ENCODE peak calls at places on chromosomes 6 and 20, in ten cellular contexts. E, F, M, Q, A, N, X, R, W and Y are unnamed samples.

GRCh38 chr6:25237579-25237978 is 41.6 kb upstream of the CARMIL1 start:
- DNase-seq in A (no peak), E (peak), M (no peak), W (peak), X (no peak), F (no peak), R (no peak), N (no peak), Q (no peak), Y (no peak)

GRCh38 chr6:44867561-44868334 is 460.4 kb upstream of the RUNX2 start:
- DNase-seq in Q (no peak), N (no peak), F (no peak), E (no peak), M (no peak), W (no peak), A (no peak), R (no peak), X (no peak), Y (no peak)

GRCh38 chr6:72217626-72218025 is 331.3 kb downstream of the RIMS1 start:
- DNase-seq in W (no peak), N (no peak), A (no peak), M (no peak), X (no peak), F (no peak), R (no peak), E (no peak), Q (no peak), Y (no peak)

GRCh38 chr6:119184008-119184665 is 105.7 kb upstream of the FAM184A start:
- DNase-seq in E (no peak), A (no peak), Q (no peak), F (no peak), R (no peak), M (no peak), N (no peak), W (no peak), X (no peak), Y (no peak)

GRCh38 chr6:34360556-34360955 is 31.9 kb downstream of the NUDT3 start:
- DNase-seq in E (peak), F (no peak), A (peak), M (no peak), R (no peak), Q (no peak), N (no peak), X (no peak), W (peak), Y (no peak)

GRCh38 chr6:42340516-42340915 is 111.2 kb downstream of the TRERF1 start:
- DNase-seq in Q (no peak), W (no peak), R (no peak), A (no peak), E (no peak), F (no peak), X (no peak), M (no peak), N (no peak), Y (no peak)

GRCh38 chr6:83462524-83462923 is 31.7 kb upstream of the ME1 start:
- DNase-seq in R (no peak), E (no peak), M (no peak), N (no peak), Q (no peak), W (no peak), F (no peak), X (no peak), A (no peak), Y (no peak)

GRCh38 chr20:10313701-10314100 is 95.1 kb downstream of the SNAP25 start:
- DNase-seq in E (no peak), N (no peak), M (no peak), F (peak), Q (no peak), R (no peak), A (no peak), X (no peak), W (no peak), Y (no peak)

GRCh38 chr6:26240981-26241770 is 123.8 kb upstream of the BTN3A2 start:
- DNase-seq in X (no peak), N (no peak), R (no peak), M (no peak), W (peak), A (peak), F (no peak), E (peak), Q (no peak), Y (peak)

GRCh38 chr20:38343798-38344701 is 2.2 kb upstream of the LBP start:
- DNase-seq in M (no peak), Q (no peak), E (no peak), W (no peak), A (no peak), F (no peak), X (no peak), R (no peak), N (no peak), Y (no peak)